ENCODE peak calls at places on chromosomes 6 and 20, in four cellular contexts. A, K, C and Z are unnamed samples.

GRCh38 chr6:137738197-137738596 is 128.9 kb upstream of the TNFAIP3 start:
- DNase-seq in A (no peak), C (no peak), K (no peak), Z (no peak)

GRCh38 chr20:58986286-58986967 is 5.4 kb downstream of the NELFCD start:
- DNase-seq in K (no peak), C (no peak), A (no peak), Z (no peak)

GRCh38 chr6:79307321-79308036 is 73.0 kb upstream of the HMGN3 start:
- DNase-seq in A (no peak), C (no peak), K (no peak), Z (peak)

GRCh38 chr6:74087898-74088297 is 391.9 kb downstream of the CD109 start:
- DNase-seq in C (no peak), A (no peak), K (no peak), Z (no peak)

GRCh38 chr6:80132942-80133517 is 26.6 kb downstream of the BCKDHB start:
- DNase-seq in C (peak), A (peak), K (no peak), Z (peak)

GRCh38 chr20:52684176-52684575 is 288.0 kb upstream of the TSHZ2 start:
- DNase-seq in C (no peak), K (no peak), A (no peak), Z (no peak)

GRCh38 chr6:147322299-147323162 is 118.3 kb downstream of the STXBP5 start:
- DNase-seq in A (no peak), K (peak), C (no peak), Z (no peak)

GRCh38 chr6:63663147-63663877 is 27.7 kb downstream of the PHF3 start:
- DNase-seq in A (no peak), K (no peak), C (no peak), Z (no peak)

GRCh38 chr20:4160761-4161305 is 145.5 kb upstream of the RNF24 start:
- DNase-seq in K (no peak), C (peak), A (no peak), Z (peak)

GRCh38 chr20:47781631-47782030 is 3.6 kb downstream of the SULF2 start:
- DNase-seq in C (no peak), A (no peak), K (no peak), Z (no peak)

GRCh38 chr6:124885171-124885570 is 77.1 kb upstream of the RNF217 start:
- DNase-seq in C (no peak), K (no peak), A (no peak), Z (no peak)

GRCh38 chr20:23180451-23180921 is 94.4 kb upstream of the CD93 start:
- DNase-seq in K (no peak), A (no peak), C (no peak), Z (no peak)

GRCh38 chr6:72748759-72749158 is 126.9 kb downstream of the KCNQ5 start:
- DNase-seq in A (no peak), K (no peak), C (no peak), Z (no peak)

GRCh38 chr6:163469459-163469858 is 54.9 kb downstream of the QKI start:
- DNase-seq in K (no peak), C (no peak), A (no peak), Z (no peak)

GRCh38 chr20:20594171-20594530 is 118.3 kb downstream of the RALGAPA2 start:
- DNase-seq in K (no peak), A (no peak), C (no peak), Z (peak)

GRCh38 chr20:41183391-41183790 is 46.0 kb downstream of the PLCG1 start:
- DNase-seq in K (no peak), A (no peak), C (peak), Z (no peak)

GRCh38 chr20:58512808-58513552 is 2.2 kb downstream of the APCDD1L start:
- DNase-seq in K (no peak), A (no peak), C (peak), Z (no peak)

GRCh38 chr6:5379647-5380242 is 118.4 kb downstream of the FARS2 start:
- DNase-seq in A (peak), C (peak), K (peak), Z (peak)

GRCh38 chr6:81476881-81477280 is 275.6 kb downstream of the TENT5A start:
- DNase-seq in K (no peak), A (no peak), C (no peak), Z (no peak)

GRCh38 chr6:151293621-151294020 is 53.9 kb downstream of the AKAP12 start:
- DNase-seq in A (no peak), C (no peak), K (no peak), Z (no peak)

GRCh38 chr6:54877713-54878317 is 31.2 kb downstream of the FAM83B start:
- DNase-seq in K (peak), C (no peak), A (no peak), Z (no peak)

GRCh38 chr6:95364016-95364604 is 213.2 kb upstream of the MANEA start:
- DNase-seq in K (no peak), C (no peak), A (no peak), Z (peak)

GRCh38 chr6:83231146-83231545 is 38.0 kb downstream of the RWDD2A start:
- DNase-seq in C (no peak), A (no peak), K (no peak), Z (no peak)

GRCh38 chr20:3222635-3223600 is 13.6 kb downstream of the ITPA start:
- DNase-seq in C (no peak), A (no peak), K (no peak), Z (peak)

GRCh38 chr6:159693128-159693893 is at the start of gene SOD2:
- DNase-seq in A (peak), C (peak), K (no peak), Z (peak)

GRCh38 chr6:159691963-159692287 is 1.1 kb downstream of the SOD2 start:
- DNase-seq in C (no peak), A (no peak), K (no peak), Z (peak)

GRCh38 chr6:159688977-159689376 is 4.1 kb downstream of the SOD2 start:
- DNase-seq in K (no peak), A (no peak), C (no peak), Z (no peak)

GRCh38 chr6:159692303-159693127 is 526 bp downstream of the SOD2 start:
- DNase-seq in A (no peak), C (no peak), K (no peak), Z (peak)

GRCh38 chr6:159691133-159691962 is 1.7 kb downstream of the SOD2 start:
- DNase-seq in A (peak), K (peak), C (no peak), Z (peak)
- TF ChIP-seq ATF2 in A (no peak), K (no peak), C (no peak), Z (peak)

DNA sequence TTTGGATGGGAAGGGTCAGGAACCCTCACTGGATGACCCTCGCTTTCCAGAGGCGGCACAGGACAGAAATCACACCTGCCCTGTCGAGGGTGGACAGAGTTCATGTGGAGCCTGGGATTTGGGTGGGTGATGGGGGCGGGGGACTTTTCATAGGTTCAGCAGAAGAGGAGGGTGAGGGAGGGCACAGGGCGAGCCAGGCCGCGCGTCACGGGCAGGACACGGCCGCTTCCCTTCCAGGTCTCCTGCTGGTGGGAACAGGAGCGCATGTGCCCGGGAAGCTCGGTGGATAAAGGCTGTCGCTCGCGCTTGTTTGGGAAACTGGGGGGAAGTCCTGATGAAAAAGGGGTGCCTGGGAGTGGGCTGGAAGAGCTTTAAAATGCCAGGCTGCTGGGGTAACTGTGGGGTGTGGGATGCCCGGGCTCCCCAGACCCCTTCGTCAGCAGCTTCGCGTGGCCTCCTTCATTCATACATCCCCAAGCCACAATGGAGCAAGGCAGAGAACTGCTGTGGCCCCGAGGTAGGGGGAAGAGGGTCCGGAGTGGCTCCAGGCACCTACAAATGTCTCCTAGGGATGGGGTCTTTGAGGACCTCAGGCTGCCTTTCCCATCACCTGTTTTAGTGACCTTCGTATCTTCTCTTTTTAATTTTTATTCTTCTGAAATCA is 102.2 kb downstream of the DACT2 start:
- DNase-seq in K (no peak), A (no peak), C (no peak), Z (no peak)
- H2AFZ ChIP-seq in K (no peak), A (no peak), C (no peak), Z (no peak)

DNA sequence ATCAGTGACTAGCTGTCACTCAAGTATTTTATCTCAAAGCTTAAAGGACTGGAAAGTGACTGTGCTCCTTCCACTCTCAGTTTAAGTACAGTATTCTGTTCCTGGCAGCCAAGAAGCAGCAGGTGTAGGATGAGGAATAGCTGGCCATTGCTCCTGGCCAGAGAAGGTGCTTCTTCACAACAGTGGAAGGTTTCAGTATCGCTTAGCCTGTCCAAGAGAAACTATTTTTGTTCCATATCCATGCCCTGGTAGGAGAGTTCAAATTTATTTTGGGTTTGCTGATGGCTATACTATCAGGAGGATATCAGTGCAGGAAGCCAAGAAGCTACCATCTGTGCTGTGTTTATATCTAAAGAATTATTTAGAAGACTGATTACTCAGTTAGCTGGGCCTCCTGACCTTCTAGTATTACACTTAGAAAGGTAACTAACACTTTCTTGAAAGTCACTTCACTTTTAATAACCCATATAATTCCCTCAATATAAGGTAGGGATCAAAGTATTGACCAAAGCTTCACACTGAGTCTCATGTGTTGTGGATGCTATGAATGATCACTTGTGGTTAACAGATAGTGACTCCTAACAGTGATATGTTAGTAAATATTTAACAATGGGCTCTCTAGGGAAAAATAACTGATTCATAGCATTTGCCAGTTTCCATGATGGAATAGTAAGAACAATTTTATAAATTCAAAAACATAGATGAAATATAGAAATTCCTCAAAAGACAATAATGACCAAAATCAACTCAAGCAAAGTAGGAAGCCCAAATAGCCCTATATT is 99.9 kb downstream of the AIG1 start:
- DNase-seq in C (no peak), K (no peak), A (no peak), Z (no peak)
- TF ChIP-seq ATF2 in C (no peak), K (no peak), A (no peak), Z (no peak)

GRCh38 chr6:22828179-22829062 is 259.1 kb downstream of the HDGFL1 start:
- DNase-seq in K (no peak), A (no peak), C (peak), Z (peak)
- H2AFZ ChIP-seq in K (no peak), A (no peak), C (peak), Z (no peak)

GRCh38 chr6:165890404-165890735 is 227.3 kb upstream of the PDE10A start:
- DNase-seq in A (no peak), K (no peak), C (no peak), Z (no peak)
- TF ChIP-seq ATF2 in A (no peak), K (no peak), C (no peak), Z (no peak)

DNA sequence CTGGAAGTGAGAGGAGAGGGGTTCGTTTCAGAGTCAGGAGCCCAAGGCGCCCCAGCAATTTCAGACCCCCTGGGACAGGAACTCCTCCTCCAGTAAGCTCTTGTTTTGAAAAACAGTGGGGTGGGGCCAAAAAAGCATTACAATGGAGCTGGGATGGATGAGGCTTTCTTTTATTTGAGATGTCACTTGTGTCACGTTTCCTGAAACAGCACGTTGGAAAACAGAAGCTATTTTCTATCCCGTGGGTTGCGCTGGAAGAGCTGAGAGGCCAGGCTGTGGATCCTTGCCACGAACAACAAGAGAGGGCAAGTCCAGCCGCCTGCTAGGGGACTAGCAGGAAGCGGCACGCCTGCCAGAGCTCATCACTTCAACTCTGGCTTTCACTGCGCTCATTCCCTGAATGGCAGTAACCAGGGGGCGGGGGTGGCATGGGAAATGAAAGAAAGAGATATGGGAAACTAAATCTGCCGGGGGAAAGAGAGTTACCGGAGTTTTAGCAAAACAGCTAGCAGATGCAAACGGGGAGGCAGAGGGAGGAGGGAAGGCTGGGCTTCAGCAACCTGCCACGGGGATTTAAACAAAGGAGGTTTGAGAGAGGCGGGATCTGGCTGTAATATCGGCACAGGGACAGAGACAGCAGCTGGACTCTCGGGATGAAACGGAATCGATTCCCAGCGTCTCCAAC is 34.6 kb downstream of the GCNT2 start:
- DNase-seq in K (no peak), A (no peak), C (peak), Z (no peak)
- H2AFZ ChIP-seq in K (no peak), A (no peak), C (no peak), Z (no peak)

GRCh38 chr6:37104935-37105781 is 64.8 kb upstream of the PIM1 start:
- DNase-seq in C (no peak), A (no peak), K (no peak), Z (peak)

GRCh38 chr6:37102299-37103168 is 67.4 kb upstream of the PIM1 start:
- DNase-seq in C (peak), A (peak), K (no peak), Z (peak)

GRCh38 chr6:37101991-37102298 is 68.0 kb upstream of the PIM1 start:
- DNase-seq in C (no peak), A (no peak), K (no peak), Z (no peak)

GRCh38 chr6:37105782-37106137 is 64.2 kb upstream of the PIM1 start:
- DNase-seq in C (no peak), K (no peak), A (no peak), Z (no peak)

DNA sequence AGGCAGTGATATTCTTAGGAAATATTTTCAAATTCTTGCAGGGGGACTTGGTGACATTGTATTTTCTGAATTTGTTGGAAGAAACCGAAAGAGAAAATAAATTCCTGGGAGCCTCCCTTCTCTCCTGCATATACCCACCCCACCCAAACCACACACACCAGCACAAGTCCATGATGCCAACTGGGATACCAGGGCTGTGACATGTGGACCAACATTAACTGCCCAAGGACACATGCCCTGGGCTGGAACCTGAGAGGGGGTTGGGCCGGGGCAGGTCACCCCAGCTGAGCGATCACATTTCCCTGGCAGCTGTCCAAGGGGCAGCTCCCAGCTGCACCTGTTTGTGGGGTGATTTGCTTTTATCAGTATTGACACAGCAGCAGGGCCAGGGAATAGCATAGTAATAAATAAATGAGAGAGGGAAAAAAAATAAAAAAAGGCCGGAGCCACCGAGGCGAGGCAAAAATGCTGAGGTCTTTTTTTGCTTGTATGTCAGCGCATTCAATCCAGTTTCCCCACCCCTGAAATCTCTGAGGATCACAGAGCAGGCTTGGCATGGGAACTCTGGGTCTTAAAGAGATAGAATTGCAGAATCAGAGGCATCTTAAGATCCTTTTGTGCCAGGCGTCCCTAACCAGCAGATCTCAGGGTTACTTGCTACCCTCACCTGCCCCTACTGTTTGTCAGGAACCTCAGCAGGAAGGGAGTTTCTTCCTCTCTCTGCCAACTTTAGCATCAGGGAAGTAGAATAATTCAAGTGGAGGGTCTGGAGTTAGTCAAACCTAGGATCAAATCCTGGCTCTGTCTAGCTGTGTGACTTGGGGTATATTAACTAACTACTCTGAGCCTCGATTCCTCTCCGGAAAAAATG is 66.5 kb upstream of the PIM1 start:
- DNase-seq in C (no peak), A (peak), K (no peak), Z (peak)
- TF ChIP-seq ATF2 in C (no peak), A (no peak), K (no peak), Z (peak)